ENCODE peak calls at places on chromosomes 13 and 19, in six cellular contexts. E is esophagus muscularis mucosa; T is ascending aorta; D is foreskin keratinocyte; M is effector memory CD4-positive, alpha-beta T cell; B is H9. K is an unnamed sample.

GRCh38 chr13:41639955-41640780 is 182.8 kb downstream of the RGCC start:
- DNase-seq in E (no peak), T (no peak), D (no peak), M (no peak), B (no peak), K (no peak)

GRCh38 chr13:100235311-100235901 is 146.5 kb downstream of the PCCA start:
- DNase-seq in E (no peak), T (no peak), D (no peak), M (no peak), B (no peak), K (no peak)

GRCh38 chr13:83618966-83619365 is 263.3 kb downstream of the SLITRK1 start:
- DNase-seq in E (no peak), T (no peak), D (no peak), M (no peak), B (no peak), K (no peak)

GRCh38 chr19:6092329-6093286 is 17.7 kb downstream of the RFX2 start:
- DNase-seq in E (no peak), T (peak), D (peak), M (no peak), B (peak), K (peak)

GRCh38 chr13:50386527-50387123 is 371.4 kb downstream of the KCNRG start:
- DNase-seq in E (peak), T (no peak), D (no peak), M (no peak), B (no peak), K (no peak)

GRCh38 chr13:107124129-107124718 is 556.3 kb upstream of the ARGLU1 start:
- DNase-seq in E (no peak), T (no peak), D (no peak), M (no peak), B (no peak), K (no peak)

GRCh38 chr19:49057636-49058234 is at the start of gene CGB7:
- DNase-seq in E (no peak), T (no peak), D (no peak), M (no peak), B (peak), K (no peak)

GRCh38 chr19:11390359-11390758 is 6.2 kb upstream of the EPOR start:
- DNase-seq in E (no peak), T (no peak), D (no peak), M (no peak), B (no peak), K (no peak)

GRCh38 chr19:47020992-47021496 is 1.4 kb downstream of the NPAS1 start:
- DNase-seq in E (no peak), T (no peak), D (no peak), M (no peak), B (peak), K (no peak)

GRCh38 chr13:29532821-29533220 is 62.7 kb downstream of the SLC7A1 start:
- DNase-seq in E (no peak), T (no peak), D (no peak), M (no peak), B (no peak), K (no peak)

GRCh38 chr19:21698215-21698614 is 69.2 kb downstream of the ZNF100 start:
- DNase-seq in E (no peak), T (no peak), D (no peak), M (no peak), B (no peak), K (no peak)

GRCh38 chr13:30726192-30726591 is 9.2 kb upstream of the ALOX5AP start:
- DNase-seq in E (no peak), T (no peak), D (no peak), M (no peak), B (no peak), K (no peak)

GRCh38 chr19:46351241-46352041 is 4.6 kb downstream of the PPP5C start:
- DNase-seq in E (no peak), T (no peak), D (peak), M (no peak), B (no peak), K (no peak)

GRCh38 chr13:75739244-75739868 is 103.2 kb downstream of the LMO7 start:
- DNase-seq in E (no peak), T (no peak), D (no peak), M (no peak), B (no peak), K (no peak)

GRCh38 chr13:113671066-113672001 is 4.3 kb downstream of the GRK1 start:
- DNase-seq in E (no peak), T (no peak), D (no peak), M (no peak), B (no peak), K (no peak)

GRCh38 chr19:31261651-31262331 is 87.4 kb downstream of the TSHZ3 start:
- DNase-seq in E (no peak), T (no peak), D (no peak), M (no peak), B (no peak), K (no peak)

GRCh38 chr13:30660796-30661195 is 43.1 kb downstream of the USPL1 start:
- DNase-seq in E (no peak), T (no peak), D (no peak), M (no peak), B (no peak), K (no peak)

GRCh38 chr13:40170982-40171381 is 495.5 kb downstream of the FOXO1 start:
- DNase-seq in E (no peak), T (no peak), D (no peak), M (no peak), B (no peak), K (peak)

GRCh38 chr13:28094311-28094710 is 6.1 kb downstream of the FLT3 start:
- DNase-seq in E (no peak), T (no peak), D (no peak), M (no peak), B (no peak), K (no peak)

GRCh38 chr19:51159656-51160055 is 17.6 kb downstream of the SIGLEC7 start:
- DNase-seq in E (no peak), T (no peak), D (no peak), M (no peak), B (no peak), K (no peak)

GRCh38 chr13:80469841-80470378 is 129.0 kb upstream of the SPRY2 start:
- DNase-seq in E (peak), T (peak), D (peak), M (no peak), B (no peak), K (peak)

GRCh38 chr13:46340631-46341111 is 46.4 kb downstream of the RUBCNL start:
- DNase-seq in E (no peak), T (no peak), D (no peak), M (no peak), B (no peak), K (no peak)

GRCh38 chr13:99528547-99528946 is 27.3 kb downstream of the TM9SF2 start:
- DNase-seq in E (no peak), T (no peak), D (no peak), M (no peak), B (no peak), K (no peak)

GRCh38 chr13:110108348-110109139 is 198.4 kb downstream of the COL4A1 start:
- DNase-seq in E (peak), T (no peak), D (no peak), M (no peak), B (peak), K (peak)

GRCh38 chr19:50233308-50233910 is 30.0 kb downstream of the MYH14 start:
- DNase-seq in E (no peak), T (no peak), D (no peak), M (no peak), B (no peak), K (no peak)

GRCh38 chr13:114310961-114311360 is 3.3 kb upstream of the CHAMP1 start:
- DNase-seq in E (no peak), T (no peak), D (no peak), M (no peak), B (no peak), K (no peak)

GRCh38 chr19:43524922-43525835 is 1.8 kb downstream of the ETHE1 start:
- DNase-seq in E (no peak), T (peak), D (peak), M (no peak), B (peak), K (no peak)

GRCh38 chr13:62092536-62092935 is 676.9 kb upstream of the PCDH20 start:
- DNase-seq in E (no peak), T (no peak), D (no peak), M (no peak), B (no peak), K (no peak)

GRCh38 chr13:75489502-75490263 is 7.7 kb upstream of the TBC1D4 start:
- DNase-seq in E (no peak), T (no peak), D (no peak), M (no peak), B (no peak), K (peak)

GRCh38 chr13:108560092-108560491 is 69.3 kb upstream of the MYO16 start:
- DNase-seq in E (no peak), T (no peak), D (no peak), M (no peak), B (no peak), K (no peak)

GRCh38 chr19:14577885-14578427 is 4.9 kb upstream of the CLEC17A start:
- DNase-seq in E (no peak), T (no peak), D (no peak), M (no peak), B (peak), K (no peak)

DNA sequence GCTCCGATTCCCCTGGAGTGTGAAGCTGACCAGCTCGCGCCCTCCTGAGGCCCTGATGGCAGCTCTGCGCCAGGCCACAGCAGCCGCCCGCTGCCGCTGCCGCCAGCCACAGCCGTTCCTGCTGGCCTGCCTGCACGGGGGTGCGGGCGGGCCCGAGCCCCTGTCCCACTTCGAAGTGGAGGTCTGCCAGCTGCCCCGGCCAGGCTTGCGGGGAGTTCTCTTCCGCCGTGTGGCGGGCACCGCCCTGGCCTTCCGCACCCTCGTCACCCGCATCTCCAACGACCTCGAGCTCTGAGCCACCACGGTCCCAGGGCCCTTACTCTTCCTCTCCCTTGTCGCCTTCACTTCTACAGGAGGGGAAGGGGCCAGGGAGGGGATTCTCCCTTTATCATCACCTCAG is 20.3 kb downstream of the CKM start:
- DNase-seq in E (no peak), T (no peak), D (no peak), M (no peak), B (no peak), K (no peak)
- H3K27ac ChIP-seq in E (no peak), T (no peak), D (no peak), M (no peak), B (no peak), K (no peak)

DNA sequence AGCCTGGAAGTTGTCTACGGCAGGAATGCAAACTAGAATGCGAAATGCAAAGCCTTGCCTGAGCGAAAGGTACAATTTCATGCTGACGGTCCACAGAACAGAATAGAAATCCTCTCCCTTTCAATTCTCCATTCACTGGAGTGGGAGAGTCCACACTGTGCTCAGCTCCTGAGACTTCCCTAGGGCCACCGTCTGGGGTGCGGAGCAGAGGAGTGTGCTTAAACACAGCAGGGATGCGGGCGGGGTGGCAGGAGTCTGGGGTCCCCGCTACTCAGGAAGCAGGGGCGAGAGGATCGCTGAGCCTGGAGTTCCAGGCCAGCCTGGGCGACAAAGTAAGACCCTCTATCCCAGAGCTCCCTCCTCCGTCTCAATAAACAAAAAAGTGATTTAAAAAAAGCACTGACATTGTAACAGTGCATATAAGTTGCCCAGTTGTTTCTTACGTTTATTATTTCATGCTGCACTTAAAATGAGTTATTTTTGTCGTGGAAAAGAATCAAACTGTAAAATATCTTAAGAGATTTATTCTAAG is 614 bp upstream of the ZNF816 start:
- DNase-seq in E (no peak), T (no peak), D (no peak), M (no peak), B (peak), K (no peak)
- H3K27ac ChIP-seq in E (peak), T (peak), D (no peak), M (peak), B (peak), K (peak)

GRCh38 chr19:1016647-1017114 is 4.2 kb downstream of the TMEM259 start:
- DNase-seq in E (no peak), T (no peak), D (peak), M (no peak), B (no peak), K (no peak)
- H3K27ac ChIP-seq in E (peak), T (no peak), D (no peak), M (no peak), B (no peak), K (peak)

GRCh38 chr13:32245555-32245954 is 69.6 kb downstream of the ZAR1L start:
- DNase-seq in E (no peak), T (no peak), D (no peak), M (no peak), B (no peak), K (no peak)

GRCh38 chr13:32248789-32249188 is 66.4 kb downstream of the ZAR1L start:
- DNase-seq in E (no peak), T (no peak), D (no peak), M (no peak), B (no peak), K (no peak)

GRCh38 chr13:32243695-32244094 is 71.5 kb downstream of the ZAR1L start:
- DNase-seq in E (no peak), T (no peak), D (no peak), M (no peak), B (no peak), K (no peak)

GRCh38 chr13:32247887-32248286 is 67.3 kb downstream of the ZAR1L start:
- DNase-seq in E (no peak), T (no peak), D (no peak), M (no peak), B (no peak), K (no peak)

GRCh38 chr13:32246468-32246867 is 68.7 kb downstream of the ZAR1L start:
- DNase-seq in E (no peak), T (no peak), D (no peak), M (no peak), B (peak), K (no peak)
- H3K27ac ChIP-seq in E (peak), T (no peak), D (no peak), M (no peak), B (no peak), K (no peak)

GRCh38 chr13:48891586-48891985 is 84.1 kb upstream of the FNDC3A start:
- DNase-seq in E (no peak), T (no peak), D (peak), M (no peak), B (no peak), K (peak)

GRCh38 chr13:48896312-48896711 is 79.4 kb upstream of the FNDC3A start:
- DNase-seq in E (no peak), T (no peak), D (peak), M (no peak), B (no peak), K (no peak)

GRCh38 chr13:48888613-48889012 is 87.1 kb upstream of the FNDC3A start:
- DNase-seq in E (no peak), T (no peak), D (no peak), M (no peak), B (no peak), K (no peak)

GRCh38 chr13:48890386-48890785 is 85.3 kb upstream of the FNDC3A start:
- DNase-seq in E (no peak), T (no peak), D (no peak), M (no peak), B (no peak), K (no peak)

DNA sequence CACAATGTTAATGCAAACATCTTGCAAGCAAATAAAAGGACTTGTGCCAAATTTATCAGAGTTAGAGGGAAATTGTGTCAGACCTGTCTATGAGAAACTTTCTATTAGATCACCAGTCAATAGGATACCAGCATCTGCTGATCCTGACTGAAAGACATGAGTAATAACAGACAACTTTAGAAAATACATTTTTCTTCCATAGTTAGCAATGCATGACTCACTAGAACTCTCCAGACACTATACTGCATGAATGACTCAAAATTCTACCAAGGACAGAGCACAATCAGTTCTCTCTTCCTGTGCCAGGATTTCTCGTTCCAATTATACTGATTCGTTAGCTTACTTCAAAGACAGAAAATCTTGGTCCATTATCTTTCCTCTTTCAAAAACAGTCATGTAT is 83.4 kb upstream of the FNDC3A start:
- DNase-seq in E (no peak), T (no peak), D (peak), M (no peak), B (no peak), K (peak)
- H3K27ac ChIP-seq in E (no peak), T (peak), D (peak), M (no peak), B (no peak), K (peak)

GRCh38 chr19:4647676-4648644 is 8.6 kb downstream of the TNFAIP8L1 start:
- DNase-seq in E (no peak), T (no peak), D (no peak), M (no peak), B (peak), K (no peak)
- H3K27ac ChIP-seq in E (peak), T (no peak), D (no peak), M (no peak), B (no peak), K (no peak)

DNA sequence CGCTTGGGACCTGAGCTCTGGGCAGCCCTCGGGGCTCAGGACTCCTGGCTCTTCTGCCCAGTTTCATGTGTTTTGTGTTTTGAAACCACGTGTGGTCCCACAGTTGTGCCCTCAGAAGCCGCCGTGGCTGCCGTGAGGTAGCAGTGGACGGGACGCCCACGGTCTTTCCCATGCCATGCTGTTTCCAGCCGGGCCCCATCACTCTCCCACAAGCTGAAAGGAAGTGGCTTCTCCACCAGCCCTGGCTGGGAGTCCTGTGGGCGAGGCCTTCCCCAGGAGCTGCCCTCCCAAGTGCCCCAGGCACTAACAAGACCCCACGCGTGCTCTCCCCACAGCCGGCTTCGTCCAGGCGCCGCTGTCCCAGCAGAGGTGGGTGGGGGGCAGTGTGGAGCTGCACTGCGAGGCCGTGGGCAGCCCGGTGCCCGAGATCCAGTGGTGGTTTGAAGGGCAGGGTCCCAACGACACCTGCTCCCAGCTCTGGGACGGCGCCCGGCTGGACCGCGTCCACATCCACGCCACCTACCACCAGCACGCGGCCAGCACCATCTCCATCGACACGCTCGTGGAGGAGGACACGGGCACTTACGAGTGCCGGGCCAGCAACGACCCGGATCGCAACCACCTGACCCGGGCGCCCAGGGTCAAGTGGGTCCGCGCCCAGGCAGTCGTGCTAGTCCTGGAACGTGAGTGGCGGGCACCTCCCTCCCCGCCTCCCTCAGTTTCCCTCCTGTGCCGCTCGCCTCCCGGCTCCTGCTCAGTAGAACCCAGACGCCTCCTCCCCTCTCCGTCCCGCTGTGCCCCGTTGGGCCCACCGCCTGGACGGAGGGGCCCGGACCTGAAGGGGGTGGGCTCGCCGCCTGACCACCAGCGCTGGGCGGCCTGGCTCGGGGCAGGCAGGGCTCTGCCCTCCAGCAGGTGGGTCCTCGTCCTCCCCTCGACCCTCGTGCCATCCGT is 5.3 kb downstream of the BSG start:
- DNase-seq in E (no peak), T (no peak), D (no peak), M (no peak), B (no peak), K (no peak)
- H3K27ac ChIP-seq in E (no peak), T (no peak), D (no peak), M (no peak), B (no peak), K (no peak)

DNA sequence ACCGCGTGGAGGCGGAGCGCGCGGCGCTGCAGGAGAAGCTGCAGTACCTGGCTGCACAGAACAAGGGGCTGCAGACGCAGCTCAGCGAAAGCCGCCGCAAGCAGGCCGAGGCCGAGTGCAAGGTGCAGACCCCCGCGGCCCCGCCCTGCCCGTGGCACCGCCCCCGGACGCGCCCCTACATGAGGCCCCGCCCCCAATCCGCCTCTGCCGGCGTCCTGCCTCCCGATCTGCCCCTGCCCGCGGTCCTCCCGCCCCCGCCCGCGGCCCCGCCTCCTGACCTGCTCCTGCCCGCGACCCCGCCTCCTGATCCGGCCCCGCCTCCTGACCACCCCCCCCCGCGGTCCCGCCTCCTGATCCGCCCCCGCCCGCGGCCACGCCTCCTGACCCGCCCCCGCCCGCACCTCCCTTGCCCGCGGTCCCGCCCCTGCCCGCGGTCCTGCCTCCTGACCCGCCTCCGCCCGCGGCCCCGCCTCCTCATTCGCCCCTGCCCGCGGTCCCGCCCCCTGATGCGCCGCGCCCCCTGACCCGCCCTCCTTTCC is 11.7 kb downstream of the PRR36 start:
- DNase-seq in E (no peak), T (no peak), D (no peak), M (peak), B (peak), K (no peak)
- H3K27ac ChIP-seq in E (no peak), T (no peak), D (no peak), M (no peak), B (no peak), K (no peak)

DNA sequence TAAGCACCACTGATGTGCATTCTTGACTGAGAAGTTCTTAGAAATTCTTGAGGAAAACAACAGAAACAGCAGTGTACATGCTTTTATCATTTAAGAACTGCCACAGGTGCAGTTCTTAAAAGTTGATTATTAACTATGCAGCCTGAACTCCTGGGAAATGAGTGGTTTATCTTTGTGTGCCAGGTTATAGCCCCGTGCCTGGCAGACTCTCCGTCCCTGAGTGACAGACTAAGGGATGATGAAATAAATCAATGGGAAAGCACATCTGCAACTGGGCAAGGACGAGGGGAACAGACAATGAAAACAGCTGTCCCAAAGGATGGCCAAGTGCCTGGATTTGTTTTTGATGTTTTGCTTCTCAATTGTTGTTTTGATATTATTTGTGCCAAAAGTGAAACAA is 84.4 kb upstream of the SPATA13 start:
- DNase-seq in E (no peak), T (no peak), D (no peak), M (no peak), B (no peak), K (no peak)
- H3K27ac ChIP-seq in E (no peak), T (no peak), D (no peak), M (no peak), B (no peak), K (no peak)

K was measured in epithelial cell of prostate.